ENCODE peak calls at places on chromosomes 1 and 21, in four cellular contexts. K, W, R and B are unnamed samples.

GRCh38 chr1:111795401-111795800 is 39.7 kb downstream of the DDX20 start:
- DNase-seq in K (no peak), W (no peak), R (no peak), B (no peak)

GRCh38 chr1:56190975-56191768 is 388.2 kb downstream of the PLPP3 start:
- DNase-seq in K (no peak), W (no peak), R (no peak), B (no peak)

GRCh38 chr1:211133393-211133840 is 531 bp downstream of the KCNH1 start:
- DNase-seq in K (peak; percentile 21), W (no peak), R (no peak), B (peak; percentile 87)

GRCh38 chr1:53108646-53109580 is 33.5 kb downstream of the SLC1A7 start:
- DNase-seq in K (peak; percentile 70), W (no peak), R (no peak), B (no peak)

GRCh38 chr1:16012590-16013219 is 5.1 kb downstream of the HSPB7 start:
- DNase-seq in K (peak; percentile 77), W (no peak), R (no peak), B (peak; percentile 28)

GRCh38 chr1:89781494-89782126 is 39.2 kb upstream of the LRRC8D start:
- DNase-seq in K (no peak), W (peak; percentile 84), R (peak; percentile 46), B (no peak)

GRCh38 chr1:230507671-230508407 is 81.7 kb upstream of the PGBD5 start:
- DNase-seq in K (no peak), W (no peak), R (no peak), B (peak; percentile 9)

GRCh38 chr21:33783173-33783572 is 132.4 kb downstream of the ATP5PO start:
- DNase-seq in K (no peak), W (no peak), R (no peak), B (no peak)

GRCh38 chr1:161733526-161733925 is 12.2 kb downstream of the FCRLB start:
- DNase-seq in K (peak; percentile 62), W (no peak), R (no peak), B (no peak)

GRCh38 chr1:245516178-245516829 is 361.5 kb downstream of the KIF26B start:
- DNase-seq in K (peak; percentile 55), W (no peak), R (no peak), B (peak; percentile 19)

GRCh38 chr1:31984419-31985347 is 29.0 kb upstream of the KHDRBS1 start:
- DNase-seq in K (no peak), W (peak; percentile 25), R (peak; percentile 14), B (peak; percentile 22)

GRCh38 chr1:8089535-8090228 is 63.6 kb upstream of the ERRFI1 start:
- DNase-seq in K (peak; percentile 15), W (no peak), R (no peak), B (no peak)

GRCh38 chr21:25243809-25244208 is 363.5 kb downstream of the MRPL39 start:
- DNase-seq in K (no peak), W (no peak), R (no peak), B (no peak)

GRCh38 chr1:8663915-8664331 is 153.5 kb downstream of the RERE start:
- DNase-seq in K (peak; percentile 61), W (no peak), R (no peak), B (no peak)

GRCh38 chr21:46066843-46067331 is 31.0 kb upstream of the COL6A2 start:
- DNase-seq in K (peak; percentile 73), W (no peak), R (no peak), B (no peak)

GRCh38 chr21:15741510-15741909 is 11.7 kb downstream of the USP25 start:
- DNase-seq in K (peak; percentile 32), W (no peak), R (no peak), B (no peak)

GRCh38 chr1:32066489-32066873 is 6.3 kb upstream of the TMEM39B start:
- DNase-seq in K (peak; percentile 29), W (no peak), R (no peak), B (peak; percentile 14)

GRCh38 chr21:29384608-29385359 is 86.1 kb downstream of the BACH1 start:
- DNase-seq in K (no peak), W (no peak), R (no peak), B (no peak)

GRCh38 chr1:156801409-156802121 is 15.1 kb downstream of the SH2D2A start:
- DNase-seq in K (no peak), W (no peak), R (no peak), B (no peak)

GRCh38 chr1:2590233-2591141 is 3.9 kb downstream of the PRXL2B start:
- DNase-seq in K (no peak), W (no peak), R (no peak), B (no peak)

GRCh38 chr1:15501208-15502032 is 22.6 kb downstream of the CASP9 start:
- DNase-seq in K (peak; percentile 74), W (peak; percentile 26), R (no peak), B (peak; percentile 68)

GRCh38 chr1:151986501-151987190 is 7.0 kb downstream of the S100A10 start:
- DNase-seq in K (no peak), W (no peak), R (no peak), B (no peak)

GRCh38 chr1:31181515-31182343 is 58.0 kb downstream of the NKAIN1 start:
- DNase-seq in K (peak; percentile 71), W (peak; percentile 4), R (no peak), B (peak; percentile 13)

GRCh38 chr1:4175566-4176405 is 275.7 kb upstream of the C1orf174 start:
- DNase-seq in K (peak; percentile 1), W (no peak), R (no peak), B (no peak)

GRCh38 chr1:61605607-61606321 is 119.2 kb downstream of the TM2D1 start:
- DNase-seq in K (no peak), W (no peak), R (no peak), B (no peak)

GRCh38 chr1:45803299-45803780 is at the start of gene MAST2:
- DNase-seq in K (peak; percentile 97), W (peak; percentile 75), R (peak; percentile 53), B (peak; percentile 98)

GRCh38 chr1:203051841-203052324 is 25.6 kb downstream of the PPFIA4 start:
- DNase-seq in K (no peak), W (no peak), R (no peak), B (peak; percentile 90)

GRCh38 chr1:156471496-156472490 is 28.8 kb downstream of the MEF2D start:
- DNase-seq in K (no peak), W (no peak), R (no peak), B (peak; percentile 90)

GRCh38 chr21:45747802-45748445 is 104.4 kb downstream of the PCBP3 start:
- DNase-seq in K (peak; percentile 69), W (no peak), R (no peak), B (peak; percentile 78)

GRCh38 chr1:106498238-106498637 is 558.2 kb upstream of the PRMT6 start:
- DNase-seq in K (no peak), W (no peak), R (no peak), B (no peak)